ENCODE peak calls at places on chromosome 13, in five cellular contexts. M, Q, T, X and V are unnamed samples.
A peak's percentile ranks its signal among the peaks of the same experiment; 100 is the strongest.

GRCh38 chr13:110284809-110285519 is 22.0 kb downstream of the COL4A1 start:
- DNase-seq in M (no peak), Q (no peak), T (no peak), X (no peak), V (no peak)

GRCh38 chr13:22848539-22849052 is 332.2 kb upstream of the SGCG start:
- DNase-seq in M (no peak), Q (no peak), T (no peak), X (no peak), V (no peak)

GRCh38 chr13:52955505-52955904 is 73.1 kb upstream of the OLFM4 start:
- DNase-seq in M (no peak), Q (no peak), T (no peak), X (no peak), V (no peak)

GRCh38 chr13:97211357-97211756 is 10.8 kb upstream of the MBNL2 start:
- DNase-seq in M (no peak), Q (no peak), T (no peak), X (no peak), V (no peak)

GRCh38 chr13:110425444-110425780 is 118.3 kb downstream of the COL4A2 start:
- DNase-seq in M (no peak), Q (no peak), T (no peak), X (peak; percentile 90), V (peak; percentile 47)

GRCh38 chr13:41708648-41709175 is 251.4 kb downstream of the RGCC start:
- DNase-seq in M (no peak), Q (no peak), T (no peak), X (no peak), V (peak; percentile 30)

GRCh38 chr13:28059214-28059613 is 41.2 kb downstream of the FLT3 start:
- DNase-seq in M (peak; percentile 13), Q (peak; percentile 15), T (no peak), X (peak; percentile 18), V (no peak)

GRCh38 chr13:25175431-25175830 is 3.3 kb upstream of the AMER2 start:
- DNase-seq in M (no peak), Q (no peak), T (no peak), X (no peak), V (no peak)

GRCh38 chr13:49456156-49456555 is 12.1 kb downstream of the SETDB2 start:
- DNase-seq in M (no peak), Q (no peak), T (no peak), X (peak; percentile 72), V (peak; percentile 20)

GRCh38 chr13:50129923-50130685 is 114.9 kb downstream of the KCNRG start:
- DNase-seq in M (peak; percentile 53), Q (no peak), T (no peak), X (peak; percentile 46), V (peak; percentile 43)

GRCh38 chr13:68439821-68440220 is 1209.7 kb upstream of the PCDH9 start:
- DNase-seq in M (no peak), Q (no peak), T (no peak), X (peak; percentile 57), V (peak; percentile 1)

GRCh38 chr13:66994498-66995365 is 235.4 kb downstream of the PCDH9 start:
- DNase-seq in M (no peak), Q (no peak), T (no peak), X (no peak), V (no peak)

GRCh38 chr13:48731957-48732569 is 78.3 kb downstream of the CYSLTR2 start:
- DNase-seq in M (peak; percentile 61), Q (peak; percentile 42), T (peak; percentile 6), X (no peak), V (no peak)

GRCh38 chr13:29681859-29682258 is 86.4 kb upstream of the SLC7A1 start:
- DNase-seq in M (no peak), Q (no peak), T (no peak), X (no peak), V (no peak)

GRCh38 chr13:19888799-19889198 is 25.4 kb upstream of the ZMYM5 start:
- DNase-seq in M (no peak), Q (no peak), T (no peak), X (peak; percentile 50), V (peak; percentile 14)

GRCh38 chr13:99979453-99980200 is 2.0 kb upstream of the ZIC2 start:
- DNase-seq in M (no peak), Q (no peak), T (no peak), X (no peak), V (no peak)

GRCh38 chr13:77915676-77916075 is 3.0 kb downstream of the EDNRB start:
- DNase-seq in M (no peak), Q (no peak), T (no peak), X (no peak), V (no peak)

GRCh38 chr13:49814551-49815270 is 22.2 kb upstream of the KPNA3 start:
- DNase-seq in M (no peak), Q (no peak), T (no peak), X (peak; percentile 23), V (peak; percentile 31)

GRCh38 chr13:80048030-80048429 is 292.9 kb downstream of the SPRY2 start:
- DNase-seq in M (no peak), Q (no peak), T (no peak), X (no peak), V (no peak)

GRCh38 chr13:110107568-110108347 is 199.2 kb downstream of the COL4A1 start:
- DNase-seq in M (peak; percentile 13), Q (no peak), T (no peak), X (no peak), V (no peak)

GRCh38 chr13:91045351-91046034 is 302.0 kb upstream of the MIR17HG start:
- DNase-seq in M (no peak), Q (no peak), T (no peak), X (peak; percentile 29), V (no peak)